ENCODE peak calls at places on chromosomes 3 and 15, in seven cellular contexts. One of them, this sample, is unnamed.

GRCh38 chr15:83833569-83833968 is 179.6 kb downstream of the ADAMTSL3 start:
- DNase-seq in HepG2: no peak
- DNase-seq in K562: no peak
- DNase-seq in H1: no peak
- DNase-seq in HCT116: no peak
- DNase-seq in SK-N-SH: no peak
- DNase-seq in GM12878: no peak
- DNase-seq in this sample: no peak

GRCh38 chr3:147934316-147935188 is 525.4 kb downstream of the ZIC1 start:
- DNase-seq in HepG2: no peak
- DNase-seq in K562: no peak
- DNase-seq in H1: peak
- DNase-seq in HCT116: no peak
- DNase-seq in SK-N-SH: no peak
- DNase-seq in GM12878: no peak
- DNase-seq in this sample: no peak

GRCh38 chr3:81419196-81419595 is 342.2 kb downstream of the GBE1 start:
- DNase-seq in HepG2: peak
- DNase-seq in K562: peak
- DNase-seq in H1: no peak
- DNase-seq in HCT116: no peak
- DNase-seq in SK-N-SH: peak
- DNase-seq in GM12878: no peak
- DNase-seq in this sample: peak

GRCh38 chr3:49351521-49352011 is 6.6 kb downstream of the GPX1 start:
- DNase-seq in HepG2: no peak
- DNase-seq in K562: no peak
- DNase-seq in H1: no peak
- DNase-seq in HCT116: no peak
- DNase-seq in SK-N-SH: no peak
- DNase-seq in GM12878: no peak
- DNase-seq in this sample: no peak

GRCh38 chr3:141926929-141927328 is 50.5 kb downstream of the ATP1B3 start:
- DNase-seq in HepG2: no peak
- DNase-seq in K562: no peak
- DNase-seq in H1: no peak
- DNase-seq in HCT116: no peak
- DNase-seq in SK-N-SH: no peak
- DNase-seq in GM12878: no peak
- DNase-seq in this sample: no peak

GRCh38 chr3:69838217-69838616 is 99.0 kb downstream of the MITF start:
- DNase-seq in HepG2: no peak
- DNase-seq in K562: no peak
- DNase-seq in H1: no peak
- DNase-seq in HCT116: no peak
- DNase-seq in SK-N-SH: peak
- DNase-seq in GM12878: no peak
- DNase-seq in this sample: no peak

GRCh38 chr3:115772951-115773350 is 149.6 kb downstream of the GAP43 start:
- DNase-seq in HepG2: no peak
- DNase-seq in K562: no peak
- DNase-seq in H1: no peak
- DNase-seq in HCT116: no peak
- DNase-seq in SK-N-SH: no peak
- DNase-seq in GM12878: no peak
- DNase-seq in this sample: no peak

GRCh38 chr15:57583282-57583681 is 8.4 kb upstream of the MYZAP start:
- DNase-seq in HepG2: no peak
- DNase-seq in K562: no peak
- DNase-seq in H1: no peak
- DNase-seq in HCT116: no peak
- DNase-seq in SK-N-SH: no peak
- DNase-seq in GM12878: no peak
- DNase-seq in this sample: no peak

GRCh38 chr3:127693336-127693843 is 20.6 kb downstream of the ABTB1 start:
- DNase-seq in HepG2: no peak
- DNase-seq in K562: no peak
- DNase-seq in H1: no peak
- DNase-seq in HCT116: no peak
- DNase-seq in SK-N-SH: no peak
- DNase-seq in GM12878: no peak
- DNase-seq in this sample: no peak

GRCh38 chr3:148791296-148791695 is 36.3 kb upstream of the CPB1 start:
- DNase-seq in HepG2: no peak
- DNase-seq in K562: no peak
- DNase-seq in H1: no peak
- DNase-seq in HCT116: no peak
- DNase-seq in SK-N-SH: peak
- DNase-seq in GM12878: no peak
- DNase-seq in this sample: no peak

GRCh38 chr15:66654718-66655375 is 47.2 kb upstream of the SMAD6 start:
- DNase-seq in HepG2: no peak
- DNase-seq in K562: peak
- DNase-seq in H1: no peak
- DNase-seq in HCT116: no peak
- DNase-seq in SK-N-SH: no peak
- DNase-seq in GM12878: no peak
- DNase-seq in this sample: no peak

GRCh38 chr15:78004919-78005634 is 72.4 kb downstream of the TBC1D2B start:
- DNase-seq in HepG2: no peak
- DNase-seq in K562: no peak
- DNase-seq in H1: no peak
- DNase-seq in HCT116: no peak
- DNase-seq in SK-N-SH: peak
- DNase-seq in GM12878: no peak
- DNase-seq in this sample: no peak

GRCh38 chr15:78010112-78010511 is 67.4 kb downstream of the TBC1D2B start:
- DNase-seq in HepG2: no peak
- DNase-seq in K562: no peak
- DNase-seq in H1: no peak
- DNase-seq in HCT116: no peak
- DNase-seq in SK-N-SH: no peak
- DNase-seq in GM12878: no peak
- DNase-seq in this sample: no peak

GRCh38 chr15:78006567-78007205 is 70.8 kb downstream of the TBC1D2B start:
- DNase-seq in HepG2: no peak
- DNase-seq in K562: no peak
- DNase-seq in H1: no peak
- DNase-seq in HCT116: no peak
- DNase-seq in SK-N-SH: no peak
- DNase-seq in GM12878: no peak
- DNase-seq in this sample: no peak

GRCh38 chr15:78007211-78007956 is 70.1 kb downstream of the TBC1D2B start:
- DNase-seq in HepG2: no peak
- DNase-seq in K562: no peak
- DNase-seq in H1: no peak
- DNase-seq in HCT116: no peak
- DNase-seq in SK-N-SH: no peak
- DNase-seq in GM12878: no peak
- DNase-seq in this sample: no peak

GRCh38 chr15:78007965-78008886 is 69.3 kb downstream of the TBC1D2B start:
- DNase-seq in HepG2: no peak
- DNase-seq in K562: no peak
- DNase-seq in H1: no peak
- DNase-seq in HCT116: no peak
- DNase-seq in SK-N-SH: no peak
- DNase-seq in GM12878: no peak
- DNase-seq in this sample: no peak
- TF ChIP-seq JUND in HepG2: no peak
- TF ChIP-seq JUND in K562: no peak
- TF ChIP-seq JUND in H1: no peak
- TF ChIP-seq JUND in HCT116: no peak
- TF ChIP-seq JUND in SK-N-SH: no peak
- TF ChIP-seq JUND in GM12878: no peak
- TF ChIP-seq JUND in this sample: no peak

GRCh38 chr3:61454806-61455205 is 106.6 kb upstream of the PTPRG start:
- DNase-seq in HepG2: no peak
- DNase-seq in K562: no peak
- DNase-seq in H1: no peak
- DNase-seq in HCT116: no peak
- DNase-seq in SK-N-SH: no peak
- DNase-seq in GM12878: no peak
- DNase-seq in this sample: no peak

GRCh38 chr3:61451841-61452240 is 109.5 kb upstream of the PTPRG start:
- DNase-seq in HepG2: no peak
- DNase-seq in K562: no peak
- DNase-seq in H1: no peak
- DNase-seq in HCT116: no peak
- DNase-seq in SK-N-SH: no peak
- DNase-seq in GM12878: no peak
- DNase-seq in this sample: no peak

GRCh38 chr3:61449327-61450040 is 111.9 kb upstream of the PTPRG start:
- DNase-seq in HepG2: no peak
- DNase-seq in K562: no peak
- DNase-seq in H1: no peak
- DNase-seq in HCT116: no peak
- DNase-seq in SK-N-SH: no peak
- DNase-seq in GM12878: no peak
- DNase-seq in this sample: no peak

GRCh38 chr3:61454000-61454399 is 107.4 kb upstream of the PTPRG start:
- DNase-seq in HepG2: no peak
- DNase-seq in K562: no peak
- DNase-seq in H1: no peak
- DNase-seq in HCT116: no peak
- DNase-seq in SK-N-SH: no peak
- DNase-seq in GM12878: no peak
- DNase-seq in this sample: no peak

GRCh38 chr3:61452536-61452991 is 108.8 kb upstream of the PTPRG start:
- DNase-seq in HepG2: no peak
- DNase-seq in K562: no peak
- DNase-seq in H1: no peak
- DNase-seq in HCT116: no peak
- DNase-seq in SK-N-SH: no peak
- DNase-seq in GM12878: no peak
- DNase-seq in this sample: no peak
- TF ChIP-seq JUND in HepG2: no peak
- TF ChIP-seq JUND in K562: no peak
- TF ChIP-seq JUND in H1: no peak
- TF ChIP-seq JUND in HCT116: no peak
- TF ChIP-seq JUND in SK-N-SH: no peak
- TF ChIP-seq JUND in GM12878: no peak
- TF ChIP-seq JUND in this sample: no peak

DNA sequence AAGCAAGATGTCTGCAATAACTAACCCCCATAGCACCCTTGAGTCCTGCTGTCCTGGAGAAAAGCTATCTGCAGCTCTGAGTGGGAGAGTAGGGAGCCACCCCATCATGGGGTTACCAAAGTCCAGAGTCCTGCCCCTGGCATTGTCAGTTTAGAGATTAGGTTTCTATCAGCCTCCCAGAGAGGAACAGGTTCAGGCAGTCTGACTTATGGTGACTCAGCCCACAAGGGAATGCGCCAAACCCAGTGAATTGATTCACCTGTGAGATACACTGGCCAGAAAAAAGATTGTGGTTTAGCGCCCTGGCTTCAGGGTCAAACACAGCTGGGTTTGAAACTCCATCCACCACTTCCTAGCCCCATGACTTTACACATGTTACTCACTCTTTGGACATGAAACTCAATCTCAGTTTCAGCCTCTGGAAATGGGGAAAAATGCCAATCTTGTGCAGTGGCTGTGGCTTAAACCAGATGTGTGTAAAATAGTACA is 263.6 kb upstream of the HES1 start:
- DNase-seq in HepG2: peak
- DNase-seq in K562: peak
- DNase-seq in H1: no peak
- DNase-seq in HCT116: peak
- DNase-seq in SK-N-SH: peak
- DNase-seq in GM12878: no peak
- DNase-seq in this sample: peak
- TF ChIP-seq JUND in HepG2: no peak
- TF ChIP-seq JUND in K562: peak
- TF ChIP-seq JUND in H1: no peak
- TF ChIP-seq JUND in HCT116: no peak
- TF ChIP-seq JUND in SK-N-SH: peak
- TF ChIP-seq JUND in GM12878: no peak
- TF ChIP-seq JUND in this sample: peak

DNA sequence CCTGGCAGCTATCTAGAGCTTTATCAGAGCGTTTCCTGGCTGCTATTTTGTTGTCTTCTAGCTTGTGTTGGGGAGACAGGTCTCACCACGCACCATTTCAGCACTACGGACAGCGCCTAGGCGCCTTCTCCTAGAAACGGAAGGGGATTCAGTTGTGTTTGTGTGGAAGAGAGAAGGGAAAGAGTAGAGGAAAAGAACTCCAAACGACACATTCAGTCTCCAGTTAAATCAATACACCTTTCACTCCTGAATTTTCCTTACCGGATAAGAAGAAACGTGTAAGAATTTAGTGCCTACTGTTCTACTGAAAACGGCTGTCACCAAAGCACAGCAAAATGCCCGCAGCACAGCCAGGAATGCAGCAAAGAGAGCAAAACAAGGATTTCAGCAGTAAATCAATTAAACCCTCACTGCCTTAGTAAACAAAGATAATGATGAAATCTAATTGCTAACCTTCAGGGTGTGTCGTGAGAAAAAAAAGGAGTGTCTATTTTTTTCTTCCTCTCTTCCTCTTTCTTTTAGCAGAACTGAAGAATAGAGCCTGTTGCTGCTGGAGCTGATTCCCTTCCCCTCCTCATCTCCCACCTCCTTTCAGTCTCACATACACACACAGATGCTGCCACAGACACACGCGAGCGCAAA is 412 bp upstream of the CTXN2 start:
- DNase-seq in HepG2: peak
- DNase-seq in K562: peak
- DNase-seq in H1: no peak
- DNase-seq in HCT116: no peak
- DNase-seq in SK-N-SH: peak
- DNase-seq in GM12878: no peak
- DNase-seq in this sample: peak
- TF ChIP-seq JUND in HepG2: no peak
- TF ChIP-seq JUND in K562: no peak
- TF ChIP-seq JUND in H1: no peak
- TF ChIP-seq JUND in HCT116: no peak
- TF ChIP-seq JUND in SK-N-SH: no peak
- TF ChIP-seq JUND in GM12878: no peak
- TF ChIP-seq JUND in this sample: no peak

DNA sequence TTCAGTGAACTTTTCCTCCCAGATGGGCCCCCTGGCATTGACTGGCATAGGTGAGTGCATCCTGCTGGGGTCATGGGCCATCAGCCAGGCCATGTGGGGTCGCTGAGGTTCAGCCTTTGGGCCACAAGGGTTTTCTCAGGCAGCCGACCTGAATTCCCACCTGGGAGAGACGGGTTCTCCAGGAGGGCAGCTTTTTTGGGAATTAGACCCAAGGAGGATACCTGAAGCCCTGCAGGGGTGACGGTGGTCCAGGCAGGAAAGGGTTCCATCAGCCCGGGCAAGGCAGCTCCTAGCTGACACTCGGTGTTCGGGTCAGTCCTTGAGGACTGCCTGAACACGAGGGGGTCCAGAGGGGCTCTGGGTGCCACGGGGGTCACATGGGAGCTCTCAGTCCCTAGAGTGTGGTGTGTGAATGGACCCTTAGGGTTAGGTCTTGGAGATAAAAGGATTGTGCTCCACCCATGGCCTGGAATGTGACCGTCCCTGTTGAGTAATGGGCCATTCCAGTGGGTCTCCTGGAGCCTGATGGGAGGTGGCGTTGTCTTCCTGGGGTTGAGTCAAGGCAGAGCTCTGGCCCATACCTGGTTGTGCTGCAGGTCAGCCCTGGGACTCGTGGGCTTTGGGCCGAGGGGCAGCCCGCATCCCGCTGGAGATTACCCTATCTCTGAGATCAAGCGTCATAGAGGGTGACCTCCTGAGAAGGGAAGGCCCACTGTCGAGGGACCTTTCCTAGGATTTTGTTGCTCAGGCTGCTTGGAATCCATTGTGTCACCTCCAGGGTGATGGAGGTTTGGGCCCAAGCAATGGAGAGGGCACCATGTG is 192.8 kb downstream of the UBE3A start:
- DNase-seq in HepG2: no peak
- DNase-seq in K562: no peak
- DNase-seq in H1: no peak
- DNase-seq in HCT116: no peak
- DNase-seq in SK-N-SH: no peak
- DNase-seq in GM12878: no peak
- DNase-seq in this sample: no peak
- TF ChIP-seq JUND in HepG2: no peak
- TF ChIP-seq JUND in K562: no peak
- TF ChIP-seq JUND in H1: no peak
- TF ChIP-seq JUND in HCT116: no peak
- TF ChIP-seq JUND in SK-N-SH: no peak
- TF ChIP-seq JUND in GM12878: no peak
- TF ChIP-seq JUND in this sample: no peak

This sample was measured in T47D.